ENCODE peak calls at places on chromosome 18, in five cellular contexts. One of them, this sample, is unnamed.
A peak's percentile ranks its signal among the peaks of the same experiment; 100 is the strongest.

GRCh38 chr18:12884521-12885323 is 685 bp upstream of the PTPN2 start:
- DNase-seq in HEK293T: no peak
- DNase-seq in stimulated activated naive B cell treated with anti-CD40 and anti-IgM and Interleukin-4, amounts not matched to agents 10 μg/mL and 1 μg/mL and 100 μg/mL, for 72 hours: no peak
- DNase-seq in LoVo: no peak
- DNase-seq in tibial nerve: no peak
- DNase-seq in this sample: no peak

GRCh38 chr18:23964282-23965238 is 50.0 kb upstream of the TTC39C start:
- DNase-seq in HEK293T: no peak
- DNase-seq in stimulated activated naive B cell treated with anti-CD40 and anti-IgM and Interleukin-4, amounts not matched to agents 10 μg/mL and 1 μg/mL and 100 μg/mL, for 72 hours: no peak
- DNase-seq in LoVo: no peak
- DNase-seq in tibial nerve: no peak
- DNase-seq in this sample: no peak

GRCh38 chr18:63897072-63897471 is 9.6 kb downstream of the SERPINB2 start:
- DNase-seq in HEK293T: no peak
- DNase-seq in stimulated activated naive B cell treated with anti-CD40 and anti-IgM and Interleukin-4, amounts not matched to agents 10 μg/mL and 1 μg/mL and 100 μg/mL, for 72 hours: no peak
- DNase-seq in LoVo: no peak
- DNase-seq in tibial nerve: no peak
- DNase-seq in this sample: no peak

GRCh38 chr18:58078889-58079573 is 35.0 kb downstream of the NEDD4L start:
- DNase-seq in HEK293T: no peak
- DNase-seq in stimulated activated naive B cell treated with anti-CD40 and anti-IgM and Interleukin-4, amounts not matched to agents 10 μg/mL and 1 μg/mL and 100 μg/mL, for 72 hours: no peak
- DNase-seq in LoVo: no peak
- DNase-seq in tibial nerve: no peak
- DNase-seq in this sample: no peak

GRCh38 chr18:8625693-8626092 is 16.5 kb downstream of the RAB12 start:
- DNase-seq in HEK293T: no peak
- DNase-seq in stimulated activated naive B cell treated with anti-CD40 and anti-IgM and Interleukin-4, amounts not matched to agents 10 μg/mL and 1 μg/mL and 100 μg/mL, for 72 hours: no peak
- DNase-seq in LoVo: no peak
- DNase-seq in tibial nerve: no peak
- DNase-seq in this sample: no peak

GRCh38 chr18:35089382-35089781 is 48.2 kb downstream of the MAPRE2 start:
- DNase-seq in HEK293T: no peak
- DNase-seq in stimulated activated naive B cell treated with anti-CD40 and anti-IgM and Interleukin-4, amounts not matched to agents 10 μg/mL and 1 μg/mL and 100 μg/mL, for 72 hours: no peak
- DNase-seq in LoVo: no peak
- DNase-seq in tibial nerve: no peak
- DNase-seq in this sample: no peak

GRCh38 chr18:58038063-58038462 is 6.0 kb upstream of the NEDD4L start:
- DNase-seq in HEK293T: no peak
- DNase-seq in stimulated activated naive B cell treated with anti-CD40 and anti-IgM and Interleukin-4, amounts not matched to agents 10 μg/mL and 1 μg/mL and 100 μg/mL, for 72 hours: no peak
- DNase-seq in LoVo: no peak
- DNase-seq in tibial nerve: no peak
- DNase-seq in this sample: no peak

GRCh38 chr18:76564636-76565237 is 69.7 kb upstream of the ZNF516 start:
- DNase-seq in HEK293T: no peak
- DNase-seq in stimulated activated naive B cell treated with anti-CD40 and anti-IgM and Interleukin-4, amounts not matched to agents 10 μg/mL and 1 μg/mL and 100 μg/mL, for 72 hours: no peak
- DNase-seq in LoVo: no peak
- DNase-seq in tibial nerve: no peak
- DNase-seq in this sample: no peak

GRCh38 chr18:59056706-59057492 is 82.8 kb upstream of the SEC11C start:
- DNase-seq in HEK293T: peak; percentile 38
- DNase-seq in stimulated activated naive B cell treated with anti-CD40 and anti-IgM and Interleukin-4, amounts not matched to agents 10 μg/mL and 1 μg/mL and 100 μg/mL, for 72 hours: peak; percentile 44
- DNase-seq in LoVo: peak; percentile 39
- DNase-seq in tibial nerve: peak; percentile 34
- DNase-seq in this sample: peak; percentile 84

GRCh38 chr18:10051877-10052631 is 138.2 kb downstream of the VAPA start:
- DNase-seq in HEK293T: no peak
- DNase-seq in stimulated activated naive B cell treated with anti-CD40 and anti-IgM and Interleukin-4, amounts not matched to agents 10 μg/mL and 1 μg/mL and 100 μg/mL, for 72 hours: no peak
- DNase-seq in LoVo: no peak
- DNase-seq in tibial nerve: peak; percentile 62
- DNase-seq in this sample: no peak

GRCh38 chr18:21330122-21330701 is 88.2 kb downstream of the GREB1L start:
- DNase-seq in HEK293T: no peak
- DNase-seq in stimulated activated naive B cell treated with anti-CD40 and anti-IgM and Interleukin-4, amounts not matched to agents 10 μg/mL and 1 μg/mL and 100 μg/mL, for 72 hours: no peak
- DNase-seq in LoVo: peak; percentile 89
- DNase-seq in tibial nerve: no peak
- DNase-seq in this sample: no peak

This sample was measured in NCI-H526.